ENCODE peak calls at places on chromosomes 6 and 20, in ten cellular contexts. J is activated CD4-positive, CD25-positive, alpha-beta regulatory T cell treated with anti-CD3 and anti-CD28 coated beads, Interleukin-2, amount 50 U/mL, for 16 hours; D is globus pallidus; Q is left colon; W is left ventricle myocardium inferior; Y is CD4-positive, alpha-beta T cell; B is ovary; C is H7; K is hepatocyte; X is activated T-helper 9 cell treated with anti-CD3 and anti-CD28 coated beads, Interleukin-2, amount 50 U/mL, for 16 hours. T is an unnamed sample.

GRCh38 chr20:48784273-48784641 is 43.5 kb downstream of the PREX1 start:
- DNase-seq in J (no peak), D (no peak), Q (no peak), W (no peak), Y (no peak), B (no peak), C (no peak), K (no peak), X (no peak), T (no peak)

GRCh38 chr6:56766806-56767178 is 124.1 kb upstream of the DST start:
- DNase-seq in J (no peak), D (no peak), Q (no peak), W (no peak), Y (no peak), B (no peak), C (no peak), K (no peak), X (no peak), T (no peak)

GRCh38 chr6:43532201-43532600 is 15.3 kb downstream of the POLR1C start:
- DNase-seq in J (no peak), D (no peak), Q (no peak), W (no peak), Y (no peak), B (no peak), C (no peak), K (no peak), X (no peak), T (peak)

GRCh38 chr6:12931639-12932038 is 215.1 kb downstream of the PHACTR1 start:
- DNase-seq in J (no peak), D (no peak), Q (no peak), W (no peak), Y (no peak), B (no peak), C (peak), K (no peak), X (no peak), T (no peak)

GRCh38 chr20:63652192-63652980 is 838 bp downstream of the STMN3 start:
- DNase-seq in J (no peak), D (no peak), Q (peak), W (peak), Y (peak), B (peak), C (peak), K (peak), X (no peak), T (no peak)

GRCh38 chr6:161246725-161247124 is 27.1 kb downstream of the AGPAT4 start:
- DNase-seq in J (no peak), D (no peak), Q (no peak), W (no peak), Y (no peak), B (no peak), C (no peak), K (no peak), X (no peak), T (no peak)

GRCh38 chr6:68575765-68576439 is 59.2 kb upstream of the ADGRB3 start:
- DNase-seq in J (no peak), D (peak), Q (no peak), W (no peak), Y (no peak), B (no peak), C (peak), K (peak), X (no peak), T (no peak)

GRCh38 chr20:50680106-50680960 is 11.0 kb downstream of the RIPOR3 start:
- DNase-seq in J (no peak), D (no peak), Q (no peak), W (no peak), Y (no peak), B (peak), C (no peak), K (peak), X (no peak), T (no peak)

GRCh38 chr20:49207071-49207470 is 12.1 kb upstream of the DDX27 start:
- DNase-seq in J (no peak), D (no peak), Q (no peak), W (no peak), Y (no peak), B (peak), C (peak), K (no peak), X (no peak), T (no peak)

GRCh38 chr6:150248300-150248699 is 105.5 kb downstream of the PPP1R14C start:
- DNase-seq in J (no peak), D (no peak), Q (no peak), W (no peak), Y (no peak), B (no peak), C (no peak), K (no peak), X (no peak), T (no peak)

GRCh38 chr6:51678905-51679620 is 408.4 kb downstream of the PKHD1 start:
- DNase-seq in J (no peak), D (no peak), Q (no peak), W (no peak), Y (no peak), B (no peak), C (no peak), K (no peak), X (no peak), T (no peak)